ENCODE peak calls at places on chromosomes 6 and 20, in nine cellular contexts. B, N, Q, H, V, D, I, A and S are unnamed samples. For H3K9me3 and H3K4me1, the result is how much of the 10 kb centered on the place peaks cover.

GRCh38 chr20:60203451-60203850 is 245.2 kb downstream of the CDH26 start:
- DNase-seq in A (no peak), Q (no peak), B (no peak), V (no peak), H (no peak), D (no peak), N (no peak), I (no peak), S (no peak)

GRCh38 chr6:42960243-42961019 is at the start of gene GNMT:
- DNase-seq in H (peak), V (peak), A (no peak), Q (peak), I (peak), D (peak), B (no peak), N (peak), S (peak)

GRCh38 chr6:128519132-128519930 is 1.1 kb downstream of the PTPRK start:
- DNase-seq in V (peak), Q (peak), A (peak), D (peak), I (peak), H (peak), N (peak), B (peak), S (peak)

GRCh38 chr6:68958327-68958726 is 323.2 kb downstream of the ADGRB3 start:
- DNase-seq in N (peak), A (no peak), H (no peak), D (no peak), Q (no peak), I (no peak), V (no peak), B (no peak), S (no peak)

GRCh38 chr20:21514553-21515251 is 838 bp upstream of the NKX2-2 start:
- DNase-seq in I (peak), Q (no peak), B (no peak), N (no peak), V (peak), H (no peak), D (peak), A (no peak), S (no peak)

GRCh38 chr6:72857791-72858190 is 235.9 kb downstream of the KCNQ5 start:
- DNase-seq in A (no peak), H (no peak), D (no peak), I (no peak), Q (no peak), V (no peak), N (no peak), B (peak), S (no peak)

GRCh38 chr6:99761701-99762100 is 155.1 kb downstream of the PRDM13 start:
- DNase-seq in H (no peak), A (no peak), D (no peak), N (no peak), I (no peak), V (no peak), Q (no peak), B (no peak), S (no peak)

GRCh38 chr6:104682722-104683643 is 176.7 kb downstream of the HACE1 start:
- DNase-seq in I (peak), A (peak), H (peak), Q (peak), V (peak), B (peak), D (no peak), N (peak), S (no peak)

GRCh38 chr20:59322101-59322500 is 21.7 kb downstream of the EDN3 start:
- DNase-seq in I (no peak), H (no peak), N (no peak), A (no peak), Q (no peak), D (peak), B (no peak), V (no peak), S (no peak)

GRCh38 chr20:3383878-3384495 is 23.5 kb downstream of the DNAAF9 start:
- DNase-seq in V (no peak), A (no peak), B (no peak), D (no peak), I (no peak), Q (no peak), N (no peak), H (no peak), S (no peak)

GRCh38 chr6:34390531-34391013 is 1.9 kb downstream of the NUDT3 start:
- DNase-seq in A (no peak), B (no peak), D (no peak), N (no peak), I (no peak), Q (no peak), V (no peak), H (no peak), S (no peak)

GRCh38 chr20:17616480-17617211 is 46.8 kb downstream of the DSTN start:
- DNase-seq in N (no peak), D (peak), I (no peak), Q (peak), A (no peak), V (peak), H (no peak), B (no peak), S (no peak)

GRCh38 chr6:114638346-114638745 is 295.5 kb upstream of the HS3ST5 start:
- DNase-seq in Q (no peak), V (peak), H (no peak), A (no peak), N (no peak), B (no peak), D (no peak), I (peak), S (no peak)

GRCh38 chr6:19865178-19865577 is 28.0 kb downstream of the ID4 start:
- DNase-seq in I (no peak), V (no peak), D (no peak), Q (no peak), B (no peak), H (no peak), A (no peak), N (no peak), S (no peak)

GRCh38 chr20:62472020-62472342 is 3.8 kb downstream of the GATA5 start:
- DNase-seq in I (no peak), A (no peak), D (no peak), B (no peak), H (no peak), Q (no peak), N (no peak), V (no peak), S (no peak)

GRCh38 chr20:5471368-5471767 is 154.6 kb upstream of the PROKR2 start:
- DNase-seq in D (no peak), H (no peak), Q (no peak), B (no peak), A (no peak), I (no peak), V (no peak), N (no peak), S (no peak)

GRCh38 chr6:63509652-63510352 is 62.5 kb upstream of the LOC128125822 start:
- DNase-seq in H (peak), I (no peak), V (no peak), A (no peak), B (peak), D (no peak), N (no peak), Q (peak), S (peak)

GRCh38 chr6:44642870-44643522 is 255.5 kb downstream of the CDC5L start:
- DNase-seq in Q (no peak), I (no peak), N (no peak), H (no peak), D (no peak), A (no peak), V (no peak), B (peak), S (no peak)

GRCh38 chr20:52242237-52243230 is 51.0 kb upstream of the ZFP64 start:
- DNase-seq in I (peak), H (no peak), D (no peak), N (peak), B (peak), Q (no peak), A (peak), V (no peak), S (no peak)

GRCh38 chr6:170011233-170012142 is 260.1 kb downstream of the ERMARD start:
- DNase-seq in D (peak), H (peak), A (no peak), B (no peak), N (no peak), I (peak), V (no peak), Q (no peak), S (no peak)

GRCh38 chr6:54579011-54579410 is 267.6 kb upstream of the FAM83B start:
- DNase-seq in I (peak), H (no peak), B (no peak), A (no peak), Q (no peak), N (no peak), V (peak), D (no peak), S (no peak)

GRCh38 chr20:8082025-8082424 is 50.0 kb upstream of the PLCB1 start:
- DNase-seq in I (peak), H (no peak), N (no peak), V (peak), D (no peak), B (no peak), A (peak), Q (no peak), S (no peak)

GRCh38 chr6:164370773-164371172 is 938.6 kb downstream of the C6orf118 start:
- DNase-seq in V (no peak), A (no peak), D (no peak), N (no peak), H (no peak), I (no peak), B (no peak), Q (no peak), S (no peak)

GRCh38 chr6:3260296-3260695 is 1.5 kb downstream of the PSMG4 start:
- DNase-seq in H (no peak), I (no peak), D (no peak), A (no peak), V (no peak), N (no peak), Q (no peak), B (no peak), S (no peak)

GRCh38 chr6:138869343-138869742 is 73.5 kb downstream of the ECT2L start:
- DNase-seq in B (no peak), I (peak), V (peak), H (peak), D (no peak), Q (no peak), N (peak), A (no peak), S (no peak)

GRCh38 chr6:34955447-34955846 is 66.4 kb downstream of the ANKS1A start:
- DNase-seq in V (no peak), N (no peak), D (no peak), H (no peak), B (no peak), I (no peak), Q (no peak), A (no peak), S (no peak)

GRCh38 chr6:43723737-43724295 is 36.2 kb upstream of the MRPS18A start:
- DNase-seq in N (peak), A (peak), Q (peak), V (peak), H (peak), D (peak), I (peak), B (peak), S (no peak)

GRCh38 chr6:104431096-104431495 is 428.6 kb downstream of the HACE1 start:
- DNase-seq in H (no peak), Q (no peak), A (no peak), I (no peak), N (no peak), B (no peak), D (no peak), V (no peak), S (no peak)

GRCh38 chr6:168581236-168581635 is 140.3 kb downstream of the SMOC2 start:
- DNase-seq in N (no peak), I (no peak), H (no peak), D (no peak), A (no peak), Q (no peak), V (no peak), B (no peak), S (no peak)

GRCh38 chr20:986733-987355 is 15.3 kb downstream of the RSPO4 start:
- DNase-seq in A (no peak), B (no peak), Q (no peak), N (no peak), H (no peak), I (no peak), V (peak), D (no peak), S (no peak)

GRCh38 chr6:116847234-116847633 is 18.4 kb upstream of the GPRC6A start:
- DNase-seq in B (peak), Q (no peak), N (peak), A (peak), I (no peak), H (no peak), V (no peak), D (peak), S (no peak)

GRCh38 chr6:160790028-160790792 is 88.2 kb downstream of the PLG start:
- DNase-seq in V (peak), A (no peak), D (no peak), N (no peak), B (no peak), I (peak), H (no peak), Q (no peak), S (no peak)

GRCh38 chr6:135088818-135089809 is 34.5 kb upstream of the HBS1L start:
- DNase-seq in D (no peak), N (no peak), V (no peak), I (peak), H (no peak), Q (no peak), B (peak), A (peak), S (no peak)

GRCh38 chr6:165804331-165805066 is 141.5 kb upstream of the PDE10A start:
- DNase-seq in V (peak), A (no peak), D (peak), I (peak), Q (no peak), N (peak), B (no peak), H (no peak), S (no peak)

GRCh38 chr6:25359891-25360290 is 80.7 kb downstream of the CARMIL1 start:
- DNase-seq in I (no peak), V (no peak), H (no peak), A (no peak), B (no peak), D (no peak), N (no peak), Q (no peak), S (no peak)

GRCh38 chr6:44071670-44072451 is 55.4 kb downstream of the MRPL14 start:
- DNase-seq in V (no peak), I (no peak), A (no peak), H (no peak), D (peak), N (no peak), Q (no peak), B (peak), S (no peak)

GRCh38 chr20:8903655-8904605 is 165.0 kb upstream of the PLCB4 start:
- DNase-seq in V (no peak), A (no peak), H (no peak), N (no peak), D (no peak), B (no peak), Q (no peak), I (peak), S (no peak)

GRCh38 chr6:143374014-143374413 is 76.5 kb downstream of the ADAT2 start:
- DNase-seq in I (no peak), H (no peak), A (no peak), V (no peak), B (no peak), D (no peak), N (no peak), Q (no peak), S (no peak)

GRCh38 chr20:1127840-1128239 is 9.4 kb downstream of the PSMF1 start:
- DNase-seq in B (no peak), D (no peak), H (no peak), V (no peak), Q (no peak), N (no peak), I (no peak), A (no peak), S (no peak)

GRCh38 chr6:30810813-30811329 is 66.5 kb upstream of the IER3 start:
- DNase-seq in Q (no peak), D (no peak), I (no peak), V (peak), H (no peak), A (no peak), B (no peak), N (no peak), S (no peak)

GRCh38 chr6:36098920-36099647 is 31.2 kb upstream of the MAPK13 start:
- DNase-seq in D (no peak), N (peak), V (peak), Q (no peak), B (peak), A (no peak), H (no peak), I (peak), S (no peak)

GRCh38 chr6:36094786-36095496 is 35.4 kb upstream of the MAPK13 start:
- DNase-seq in I (peak), V (peak), N (peak), Q (peak), D (peak), H (peak), A (peak), B (peak), S (peak)

GRCh38 chr6:36098253-36098919 is 31.9 kb upstream of the MAPK13 start:
- DNase-seq in V (no peak), H (no peak), I (no peak), D (no peak), B (no peak), Q (no peak), A (no peak), N (no peak), S (no peak)

GRCh38 chr6:36094238-36094637 is 36.1 kb upstream of the MAPK13 start:
- DNase-seq in V (no peak), H (no peak), D (no peak), B (no peak), I (no peak), N (no peak), A (no peak), Q (no peak), S (no peak)

DNA sequence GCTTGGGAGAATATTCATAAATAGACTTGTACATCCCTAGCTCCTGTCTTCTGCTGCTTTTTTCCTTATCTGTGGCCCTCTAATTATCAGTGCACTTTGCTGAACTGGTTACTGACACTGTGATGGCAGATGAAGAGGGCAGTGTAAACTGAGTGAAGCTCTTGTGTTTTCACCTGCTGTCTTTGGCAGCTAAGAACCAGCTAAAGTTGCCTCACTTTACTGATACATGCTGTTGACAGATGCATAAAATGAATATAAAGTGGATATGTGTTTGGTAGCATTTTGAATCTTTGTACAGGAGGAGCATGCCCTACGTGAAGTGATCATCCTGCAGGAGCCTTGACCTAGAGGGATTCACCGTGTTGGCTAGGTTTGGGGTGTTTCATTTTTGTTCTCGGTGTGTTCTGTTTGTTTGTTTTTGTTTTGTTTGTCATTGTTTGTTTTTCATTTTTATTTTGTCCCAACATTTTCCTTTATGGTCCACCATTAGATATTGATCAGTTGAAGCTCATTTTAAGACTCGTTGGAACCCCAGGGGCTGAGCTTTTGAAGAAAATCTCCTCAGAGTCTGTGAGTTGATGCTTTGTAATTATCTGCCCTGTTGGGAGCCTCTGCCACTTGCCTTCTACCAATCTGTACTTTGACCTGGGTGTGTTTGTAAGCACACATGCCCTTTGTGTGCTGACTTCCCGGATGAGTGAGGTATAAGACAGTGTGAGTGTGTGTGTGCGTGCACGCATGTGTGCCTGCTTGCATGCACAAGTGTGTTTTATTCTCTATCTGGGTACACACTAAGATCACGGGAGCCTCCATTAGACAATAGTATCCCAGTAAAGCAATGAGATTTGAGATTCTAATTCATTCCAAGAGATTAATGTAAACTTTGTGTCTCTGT is 34.6 kb upstream of the MAPK13 start:
- DNase-seq in N (no peak), B (no peak), H (no peak), Q (no peak), I (no peak), D (no peak), V (no peak), A (no peak), S (no peak)
- TF ChIP-seq CTCF in N (no peak), B (no peak), H (no peak), Q (no peak), I (no peak), D (no peak), V (peak), A (no peak), S (no peak)

GRCh38 chr20:47097691-47098622 is 203.3 kb downstream of the EYA2 start:
- DNase-seq in D (no peak), I (no peak), B (no peak), A (no peak), V (no peak), Q (no peak), N (no peak), H (no peak), S (no peak)
- H3K9me3 ChIP-seq in D (under half), I (under half), B (under half), A (under half), V (under half), Q (under half), N (under half), H (under half), S (under half)

DNA sequence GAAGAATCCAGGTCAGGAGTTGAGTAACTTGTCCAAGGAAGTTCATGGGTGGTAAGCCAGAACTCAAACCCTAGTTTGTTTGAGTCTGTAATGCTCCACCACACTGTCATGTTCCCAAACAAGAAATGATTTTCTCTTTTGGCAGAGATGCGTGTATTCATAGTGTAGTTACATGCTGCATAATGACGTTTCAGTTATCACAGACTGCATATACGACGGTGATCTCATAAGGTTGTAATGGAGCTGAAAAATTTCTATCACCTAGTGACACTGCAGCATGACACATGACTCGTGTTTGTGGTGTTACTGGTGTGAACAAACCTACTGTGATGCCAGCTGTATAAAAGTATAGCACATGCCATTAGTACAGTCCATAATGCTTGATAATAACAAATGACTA is 102.6 kb downstream of the TULP4 start:
- DNase-seq in N (no peak), H (no peak), V (no peak), I (no peak), A (no peak), B (peak), D (peak), Q (no peak), S (no peak)
- H3K4me1 ChIP-seq in N (under half), H (under half), V (under half), I (under half), A (under half), B (under half), D (under half), Q (under half), S (under half)

GRCh38 chr20:33096921-33097320 is 17.5 kb downstream of the BPIFB4 start:
- DNase-seq in B (no peak), Q (no peak), V (no peak), I (no peak), H (no peak), A (no peak), D (no peak), N (no peak), S (no peak)
- TF ChIP-seq CTCF in B (no peak), Q (no peak), V (no peak), I (no peak), H (no peak), A (no peak), D (no peak), N (no peak), S (no peak)